ENCODE peak calls at places on chromosome 17, in nine cellular contexts. K is neural crest cell; M is Jurkat, Clone E6-1; U is naive thymus-derived CD8-positive, alpha-beta T cell; H is stimulated activated CD4-positive, alpha-beta T cell treated with anti-CD3 and anti-CD28 coated beads, Interleukin-1b, Interleukin-23, amount 100 ng/mL, for 4 hours; Q is right cardiac atrium; P is lung; I is stimulated activated CD8-positive, alpha-beta memory T cell treated with anti-CD3 and anti-CD28 coated beads, Interleukin-2, amount 100 ng/mL, for 1 hour; L is AG04449. R is an unnamed sample.

GRCh38 chr17:40218006-40218739 is 931 bp upstream of the WIPF2 start:
- DNase-seq in Q (no peak), I (no peak), U (no peak), L (no peak), H (no peak), K (no peak), P (no peak), M (no peak), R (no peak)

GRCh38 chr17:17448723-17449122 is 28.1 kb upstream of the MED9 start:
- DNase-seq in U (no peak), K (no peak), H (no peak), P (no peak), L (no peak), I (no peak), M (no peak), Q (no peak), R (no peak)

GRCh38 chr17:181213-182163 is at the start of gene DOC2B:
- DNase-seq in M (no peak), H (no peak), P (peak), L (no peak), I (no peak), Q (peak), K (peak), U (no peak), R (no peak)

GRCh38 chr17:17152385-17152784 is 53.7 kb downstream of the PLD6 start:
- DNase-seq in U (no peak), I (no peak), M (no peak), L (no peak), H (no peak), K (no peak), P (peak), Q (peak), R (no peak)

GRCh38 chr17:38943607-38944006 is 18.2 kb downstream of the LASP1NB start:
- DNase-seq in I (no peak), K (no peak), M (peak), P (no peak), Q (no peak), U (no peak), H (no peak), L (no peak), R (no peak)

GRCh38 chr17:60604686-60605334 is 4.8 kb downstream of the PPM1D start:
- DNase-seq in P (no peak), M (no peak), H (no peak), Q (no peak), L (peak), K (no peak), I (no peak), U (no peak), R (no peak)

GRCh38 chr17:1769826-1770477 is 8.1 kb downstream of the SERPINF1 start:
- DNase-seq in I (no peak), U (no peak), L (no peak), H (no peak), K (no peak), M (peak), Q (no peak), P (no peak), R (no peak)

GRCh38 chr17:40563371-40564052 is 1.8 kb downstream of the CCR7 start:
- DNase-seq in K (no peak), U (peak), P (no peak), I (no peak), H (no peak), L (no peak), M (no peak), Q (no peak), R (no peak)

GRCh38 chr17:51739245-51739886 is 419.1 kb downstream of the CA10 start:
- DNase-seq in U (no peak), K (no peak), P (no peak), M (no peak), Q (no peak), H (no peak), I (no peak), L (no peak), R (no peak)

GRCh38 chr17:72622661-72623433 is 469.6 kb downstream of the SLC39A11 start:
- DNase-seq in P (no peak), Q (no peak), M (no peak), L (no peak), U (no peak), K (no peak), I (no peak), H (no peak), R (no peak)

GRCh38 chr17:75835315-75835987 is 8.8 kb downstream of the UNC13D start:
- DNase-seq in I (no peak), L (no peak), Q (peak), M (no peak), P (no peak), K (no peak), U (no peak), H (no peak), R (no peak)

GRCh38 chr17:7842380-7842949 is 8.4 kb downstream of the KDM6B start:
- DNase-seq in Q (peak), K (no peak), P (peak), I (peak), H (peak), L (no peak), U (peak), M (peak), R (peak)

GRCh38 chr17:62888148-62888547 is 77.9 kb upstream of the TANC2 start:
- DNase-seq in K (no peak), M (no peak), I (no peak), L (no peak), P (no peak), U (no peak), Q (no peak), H (no peak), R (no peak)

GRCh38 chr17:77345260-77345910 is 204.6 kb downstream of the SEC14L1 start:
- DNase-seq in Q (no peak), U (no peak), L (no peak), P (peak), M (no peak), I (no peak), H (no peak), K (no peak), R (no peak)

GRCh38 chr17:77363821-77364361 is 223.1 kb downstream of the SEC14L1 start:
- DNase-seq in P (no peak), Q (peak), K (no peak), L (no peak), M (no peak), H (no peak), I (no peak), U (no peak), R (peak)

GRCh38 chr17:50459756-50460155 is 8.9 kb downstream of the CHAD start:
- DNase-seq in H (no peak), P (no peak), U (no peak), L (no peak), K (no peak), M (no peak), Q (no peak), I (no peak), R (no peak)

GRCh38 chr17:31510273-31511175 is 119.0 kb downstream of the RAB11FIP4 start:
- DNase-seq in U (no peak), P (no peak), I (no peak), K (no peak), H (no peak), Q (peak), L (no peak), M (no peak), R (no peak)

GRCh38 chr17:31687505-31688126 is 171.4 kb downstream of the COPRS start:
- DNase-seq in U (no peak), K (no peak), I (no peak), P (no peak), H (no peak), M (no peak), Q (no peak), L (no peak), R (no peak)

GRCh38 chr17:44960654-44961053 is 7.4 kb downstream of the C1QL1 start:
- DNase-seq in K (no peak), L (no peak), Q (no peak), U (no peak), H (no peak), M (no peak), P (peak), I (no peak), R (no peak)

GRCh38 chr17:48441231-48441711 is 11.3 kb upstream of the SKAP1 start:
- DNase-seq in U (peak), I (no peak), P (no peak), M (peak), H (peak), K (no peak), L (no peak), Q (no peak), R (peak)

GRCh38 chr17:7497636-7498035 is 13.5 kb downstream of the POLR2A start:
- DNase-seq in U (no peak), M (no peak), H (no peak), Q (no peak), I (no peak), L (no peak), K (no peak), P (no peak), R (no peak)

GRCh38 chr17:13562271-13562800 is 39.4 kb downstream of the HS3ST3A1 start:
- DNase-seq in Q (no peak), H (no peak), M (no peak), P (peak), I (no peak), U (no peak), K (no peak), L (peak), R (no peak)

GRCh38 chr17:50845260-50846147 is 10.1 kb downstream of the WFIKKN2 start:
- DNase-seq in I (no peak), Q (peak), H (no peak), M (no peak), U (no peak), P (no peak), L (no peak), K (no peak), R (no peak)

GRCh38 chr17:78759203-78759968 is 22.7 kb downstream of the CYTH1 start:
- DNase-seq in U (peak), H (no peak), M (peak), Q (peak), I (no peak), L (no peak), K (no peak), P (no peak), R (no peak)

GRCh38 chr17:37067555-37068111 is 118.9 kb downstream of the AATF start:
- DNase-seq in M (no peak), U (no peak), Q (no peak), H (no peak), I (no peak), K (no peak), P (peak), L (peak), R (no peak)

GRCh38 chr17:74117999-74118421 is 85.5 kb upstream of the RPL38 start:
- DNase-seq in P (no peak), M (no peak), Q (no peak), U (no peak), H (no peak), I (no peak), K (no peak), L (no peak), R (no peak)

GRCh38 chr17:80678621-80679020 is 134.0 kb downstream of the RPTOR start:
- DNase-seq in H (no peak), L (peak), K (peak), P (no peak), M (no peak), I (no peak), Q (no peak), U (no peak), R (no peak)

GRCh38 chr17:79258843-79259242 is 184.2 kb downstream of the ENGASE start:
- DNase-seq in M (no peak), Q (no peak), P (no peak), K (no peak), L (no peak), I (no peak), U (no peak), H (no peak), R (no peak)

GRCh38 chr17:2872282-2872681 is 76.0 kb downstream of the RAP1GAP2 start:
- DNase-seq in H (no peak), Q (no peak), K (no peak), I (no peak), U (no peak), L (no peak), P (no peak), M (no peak), R (no peak)

GRCh38 chr17:47801176-47801765 is 20.3 kb downstream of the OSBPL7 start:
- DNase-seq in L (no peak), H (no peak), Q (no peak), K (no peak), P (no peak), U (no peak), I (no peak), M (no peak), R (no peak)

GRCh38 chr17:74759243-74759801 is 10.9 kb downstream of the NHERF1 start:
- DNase-seq in Q (no peak), L (no peak), M (peak), H (no peak), I (no peak), P (no peak), U (peak), K (no peak), R (peak)

GRCh38 chr17:65121368-65121767 is 15.8 kb upstream of the RGS9 start:
- DNase-seq in K (no peak), U (no peak), L (no peak), Q (no peak), H (no peak), P (no peak), I (no peak), M (no peak), R (no peak)

GRCh38 chr17:4220655-4221054 is 43.1 kb downstream of the ANKFY1 start:
- DNase-seq in Q (no peak), H (no peak), I (no peak), L (no peak), P (no peak), K (no peak), U (no peak), M (no peak), R (no peak)

GRCh38 chr17:62673614-62674362 is 46.3 kb downstream of the MRC2 start:
- DNase-seq in U (no peak), M (no peak), Q (no peak), K (no peak), P (no peak), H (no peak), L (no peak), I (no peak), R (no peak)

R was measured in GM12892.